ENCODE peak calls at places on chromosomes 13 and 19, in six cellular contexts. R is right lobe of liver, L is K562, Z is HepG2, F is A549, C is upper lobe of left lung. T is an unnamed sample.

GRCh38 chr13:49997935-49998334 is 1.1 kb downstream of the TRIM13 start:
- ATAC-seq in R (no peak), L (no peak), Z (no peak), F (no peak), C (peak), T (no peak)

GRCh38 chr13:46168818-46169217 is 13.2 kb downstream of the LCP1 start:
- ATAC-seq in R (no peak), L (peak), Z (no peak), F (no peak), C (no peak), T (no peak)

GRCh38 chr19:10796653-10797052 is 39.4 kb downstream of the TMED1 start:
- ATAC-seq in R (no peak), L (no peak), Z (no peak), F (no peak), C (no peak), T (no peak)

GRCh38 chr13:91298060-91298459 is 49.4 kb upstream of the MIR17HG start:
- ATAC-seq in R (no peak), L (no peak), Z (no peak), F (no peak), C (no peak), T (no peak)

GRCh38 chr13:89307278-89307677 is 1636.1 kb downstream of the SLITRK5 start:
- ATAC-seq in R (no peak), L (no peak), Z (no peak), F (no peak), C (no peak), T (no peak)

GRCh38 chr13:39930544-39931444 is 275.3 kb downstream of the COG6 start:
- ATAC-seq in R (no peak), L (no peak), Z (no peak), F (no peak), C (no peak), T (no peak)

GRCh38 chr13:60032836-60033235 is 130.9 kb downstream of the DIAPH3 start:
- ATAC-seq in R (no peak), L (no peak), Z (no peak), F (no peak), C (no peak), T (no peak)

GRCh38 chr19:38152461-38153379 is 71.3 kb downstream of the DPF1 start:
- ATAC-seq in R (no peak), L (peak), Z (no peak), F (no peak), C (no peak), T (no peak)

GRCh38 chr19:2274937-2275535 is 6.9 kb downstream of the PEAK3 start:
- ATAC-seq in R (peak), L (peak), Z (peak), F (peak), C (peak), T (peak)

GRCh38 chr19:2797280-2797679 is 12.0 kb downstream of the THOP1 start:
- ATAC-seq in R (no peak), L (no peak), Z (no peak), F (no peak), C (no peak), T (no peak)

GRCh38 chr13:98315466-98315865 is 138.4 kb upstream of the RNF113B start:
- ATAC-seq in R (peak), L (no peak), Z (no peak), F (no peak), C (no peak), T (no peak)
- TF ChIP-seq POLR2A in R (no peak), L (no peak), Z (no peak), F (no peak), C (no peak), T (no peak)

GRCh38 chr19:906480-906879 is 6.5 kb downstream of the R3HDM4 start:
- ATAC-seq in R (no peak), L (no peak), Z (no peak), F (no peak), C (no peak), T (no peak)
- TF ChIP-seq CTCF in R (no peak), L (no peak), Z (no peak), F (no peak), C (no peak), T (no peak)

GRCh38 chr13:106484755-106485193 is 50.7 kb downstream of the EFNB2 start:
- ATAC-seq in R (peak), L (no peak), Z (no peak), F (no peak), C (peak), T (peak)
- TF ChIP-seq POLR2A in R (no peak), L (no peak), Z (no peak), F (no peak), C (no peak), T (no peak)

DNA sequence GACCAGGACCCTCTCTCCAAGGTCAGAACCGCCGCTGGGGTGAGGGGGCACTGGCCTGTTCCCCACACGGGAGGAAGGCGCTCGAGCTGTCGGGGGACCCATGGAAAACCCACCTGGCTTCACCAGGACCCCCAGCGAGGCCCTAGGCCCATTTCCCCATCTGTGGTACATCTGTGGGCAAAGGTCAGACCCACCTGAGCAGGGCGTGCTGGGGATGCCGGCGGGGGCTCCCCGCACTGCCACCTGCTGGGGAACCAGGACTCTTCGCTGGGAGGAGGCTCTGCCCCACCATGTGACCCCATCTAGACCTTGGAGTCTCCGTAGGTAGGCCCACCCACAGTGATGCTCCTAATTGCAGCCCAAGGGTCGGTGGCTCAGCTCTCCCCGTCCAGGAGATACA is 511 bp downstream of the WDR88 start:
- ATAC-seq in R (peak), L (peak), Z (peak), F (peak), C (peak), T (no peak)
- TF ChIP-seq CTCF in R (no peak), L (peak), Z (peak), F (peak), C (no peak), T (no peak)

GRCh38 chr19:18205180-18205915 is 1.5 kb upstream of the RAB3A start:
- ATAC-seq in R (peak), L (peak), Z (peak), F (peak), C (peak), T (peak)
- TF ChIP-seq POLR2A in R (peak), L (peak), Z (no peak), F (no peak), C (peak), T (no peak)

DNA sequence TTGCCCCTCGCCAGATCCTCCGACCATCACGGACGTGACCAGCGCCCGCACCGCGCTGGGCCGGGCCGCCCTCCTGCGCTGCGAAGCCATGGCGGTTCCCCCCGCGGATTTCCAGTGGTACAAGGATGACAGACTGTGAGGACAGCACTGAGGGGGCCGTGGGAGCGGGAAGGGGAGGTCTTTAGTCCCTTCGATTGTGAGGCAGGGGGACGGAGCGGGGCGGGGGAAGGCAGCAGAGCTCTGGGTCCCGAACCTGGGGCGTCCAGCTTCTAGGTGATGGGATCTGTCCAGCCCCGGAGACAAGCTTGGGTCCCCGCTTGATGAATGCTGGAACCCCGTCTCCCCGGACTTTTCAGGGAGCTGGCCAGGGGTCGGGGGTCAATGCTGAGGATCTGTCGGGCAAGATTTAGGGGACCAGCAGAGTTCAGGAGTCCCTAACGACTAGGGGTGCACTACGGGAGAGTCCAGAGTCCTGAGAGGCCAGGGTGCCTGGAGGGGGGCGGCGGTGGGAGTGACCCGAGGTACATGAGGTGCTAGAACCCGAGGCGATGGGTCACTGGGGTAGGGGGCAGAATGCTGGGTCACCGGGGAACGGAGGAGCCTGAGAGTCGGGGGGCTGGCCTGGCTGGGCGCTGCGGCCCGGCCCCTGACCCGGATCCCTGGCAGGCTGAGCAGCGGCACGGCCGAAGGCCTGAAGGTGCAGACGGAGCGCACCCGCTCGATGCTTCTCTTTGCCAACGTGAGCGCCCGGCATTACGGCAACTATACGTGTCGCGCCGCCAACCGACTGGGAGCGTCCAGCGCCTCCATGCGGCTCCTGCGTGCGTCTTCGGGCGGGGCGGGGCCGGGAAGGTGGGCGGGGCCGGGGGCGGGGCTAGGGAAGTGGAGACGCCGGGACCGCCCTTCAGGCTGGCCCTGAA is 14.6 kb downstream of the VSIG10L start:
- ATAC-seq in R (peak), L (peak), Z (peak), F (peak), C (no peak), T (peak)
- TF ChIP-seq CTCF in R (peak), L (peak), Z (peak), F (peak), C (no peak), T (no peak)

T was measured in gastroesophageal sphincter.